ENCODE peak calls at places on chromosome 19, in five cellular contexts. U is heart right ventricle, A is cardiac muscle cell, G is astrocyte, Q is thoracic aorta. P is an unnamed sample.

GRCh38 chr19:47272448-47273312 is 2.0 kb upstream of the INAFM1 start:
- DNase-seq in U (no peak), A (no peak), G (peak; percentile 10), Q (peak; percentile 33), P (peak; percentile 63)

GRCh38 chr19:3098141-3098514 is 4.0 kb downstream of the GNA11 start:
- DNase-seq in U (peak; percentile 65), A (no peak), G (no peak), Q (no peak), P (peak; percentile 74)

GRCh38 chr19:37572203-37572602 is 22.4 kb downstream of the ZNF571 start:
- DNase-seq in U (no peak), A (no peak), G (no peak), Q (no peak), P (no peak)

GRCh38 chr19:34171539-34171876 is 796 bp upstream of the LSM14A start:
- DNase-seq in U (no peak), A (no peak), G (peak; percentile 76), Q (no peak), P (no peak)

GRCh38 chr19:36266375-36266961 is 51.6 kb downstream of the ZNF146 start:
- DNase-seq in U (no peak), A (no peak), G (no peak), Q (no peak), P (peak; percentile 81)

GRCh38 chr19:309206-309565 is 18.0 kb upstream of the PLPP2 start:
- DNase-seq in U (no peak), A (no peak), G (no peak), Q (no peak), P (no peak)

GRCh38 chr19:17180997-17181702 is 34.0 kb upstream of the USE1 start:
- DNase-seq in U (no peak), A (no peak), G (no peak), Q (no peak), P (no peak)

GRCh38 chr19:17394891-17395415 is 957 bp upstream of the CCDC194 start:
- DNase-seq in U (peak; percentile 66), A (peak; percentile 51), G (peak; percentile 29), Q (no peak), P (peak; percentile 80)

GRCh38 chr19:56538761-56539263 is at the start of gene ZFP28:
- DNase-seq in U (peak; percentile 89), A (no peak), G (no peak), Q (peak; percentile 31), P (peak; percentile 95)

GRCh38 chr19:41700381-41701195 is 7.8 kb upstream of the CEACAM5 start:
- DNase-seq in U (no peak), A (no peak), G (no peak), Q (no peak), P (no peak)

GRCh38 chr19:1066748-1067340 is at the start of gene ARHGAP45:
- DNase-seq in U (peak; percentile 55), A (no peak), G (no peak), Q (no peak), P (peak; percentile 83)

GRCh38 chr19:50534478-50534877 is 20.8 kb upstream of the ASPDH start:
- DNase-seq in U (no peak), A (no peak), G (no peak), Q (no peak), P (no peak)
- H3K27me3 ChIP-seq in U (no peaks in the 10 kb centered on the region), A (no peaks in the 10 kb centered on the region), G (no peaks in the 10 kb centered on the region), Q (no peaks in the 10 kb centered on the region), P (no peaks in the 10 kb centered on the region)

GRCh38 chr19:38648789-38649304 is 1.4 kb downstream of the ACTN4 start:
- DNase-seq in U (no peak), A (no peak), G (no peak), Q (no peak), P (peak; percentile 28)
- H3K4me1 ChIP-seq in U (peaks cover 54% of the 10 kb centered on the region), A (peaks cover 35% of the 10 kb centered on the region), G (peaks cover 37% of the 10 kb centered on the region), Q (peaks cover 41% of the 10 kb centered on the region), P (peaks cover 12% of the 10 kb centered on the region)

DNA sequence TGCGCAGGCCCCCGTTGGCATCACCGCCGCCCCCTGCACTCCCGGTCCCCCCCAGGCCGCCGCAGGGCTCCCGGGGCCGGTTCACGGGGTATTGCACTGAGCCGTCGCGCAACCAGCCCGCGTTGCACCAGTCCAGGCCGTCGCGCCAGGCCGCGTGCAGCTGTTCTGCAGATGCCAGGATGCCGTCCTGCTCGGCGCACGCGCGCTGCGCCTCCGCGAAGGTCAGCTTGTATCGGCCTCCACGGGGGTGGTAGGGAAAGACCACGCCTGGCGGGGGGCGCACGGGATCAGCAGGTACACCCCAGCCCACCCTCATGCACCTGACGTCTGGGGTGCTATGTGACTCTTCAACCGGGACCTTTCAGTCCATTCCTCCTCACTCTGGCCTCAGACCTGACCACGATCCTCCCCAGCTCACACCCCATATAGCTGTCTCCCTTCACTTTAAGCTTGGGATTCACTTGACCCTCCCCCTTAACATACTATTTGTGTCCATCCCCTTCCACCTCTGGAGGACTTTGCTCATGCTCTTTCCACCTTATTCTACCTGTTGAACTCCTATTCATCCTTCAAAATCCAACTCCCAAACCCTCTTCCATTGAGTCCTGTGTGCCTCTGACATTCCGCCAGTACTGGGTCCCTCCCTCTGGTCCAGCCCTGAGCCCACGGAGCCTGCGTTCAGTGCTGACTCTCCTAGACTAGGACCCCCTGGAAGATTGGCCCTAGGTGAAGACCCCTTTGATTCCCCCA is 14.3 kb downstream of the TM6SF2 start:
- DNase-seq in U (no peak), A (no peak), G (no peak), Q (no peak), P (no peak)
- H3K27me3 ChIP-seq in U (peaks cover 4% of the 10 kb centered on the region), A (peaks cover 18% of the 10 kb centered on the region), G (peaks cover 18% of the 10 kb centered on the region), Q (peaks cover 7% of the 10 kb centered on the region), P (no peaks in the 10 kb centered on the region)

DNA sequence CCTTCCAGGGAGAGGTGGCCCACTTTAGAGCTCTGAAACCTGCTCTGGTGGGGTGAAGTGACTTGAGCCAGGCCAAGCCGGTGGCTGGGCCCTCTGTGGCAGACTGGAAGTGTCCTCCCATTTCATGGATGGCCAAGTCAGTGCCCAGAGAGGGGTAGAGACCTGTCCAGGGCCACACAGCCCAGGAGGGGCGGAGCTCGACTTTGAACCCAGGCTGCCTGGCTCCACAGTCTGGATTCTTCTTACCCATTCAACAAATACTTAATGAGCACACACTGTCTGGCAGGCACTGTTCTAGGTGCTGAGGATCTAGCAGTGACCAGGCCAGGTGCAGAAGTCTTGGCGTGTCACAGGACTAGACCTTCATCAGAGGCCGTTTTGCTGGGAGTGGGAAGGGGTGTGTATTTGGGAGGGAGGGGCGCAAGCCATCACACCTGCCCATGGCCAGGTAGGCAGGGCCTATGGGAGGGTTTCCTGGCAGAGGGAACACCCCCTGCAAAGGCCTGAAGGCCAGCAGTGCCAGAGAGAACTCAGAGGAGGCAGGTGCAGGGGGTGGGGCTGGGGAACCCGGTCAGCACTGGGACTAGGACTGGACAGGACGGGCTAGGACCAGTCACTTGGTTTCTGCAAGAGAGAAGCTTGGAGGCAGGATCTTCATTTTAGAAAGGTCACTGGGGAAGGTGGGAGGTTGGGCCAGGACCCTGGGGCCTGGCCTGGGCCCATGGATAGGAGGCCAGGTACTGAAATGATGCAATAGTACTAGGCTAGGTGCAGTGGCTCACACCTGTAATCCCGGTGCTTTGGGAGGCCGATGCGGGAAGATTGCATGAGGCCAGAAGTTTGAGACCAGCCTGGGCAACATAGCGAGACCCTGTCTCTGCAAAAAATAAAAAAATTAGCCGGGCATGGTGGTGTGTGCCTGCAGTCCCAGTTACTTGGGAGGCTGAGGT is 31.8 kb downstream of the DNM2 start:
- DNase-seq in U (no peak), A (no peak), G (no peak), Q (no peak), P (no peak)
- H3K4me1 ChIP-seq in U (peaks cover 75% of the 10 kb centered on the region), A (peaks cover 5% of the 10 kb centered on the region), G (peaks cover 22% of the 10 kb centered on the region), Q (peaks cover 50% of the 10 kb centered on the region), P (peaks cover 34% of the 10 kb centered on the region)

GRCh38 chr19:53994811-53995210 is 3.4 kb downstream of the CACNG6 start:
- DNase-seq in U (no peak), A (no peak), G (no peak), Q (no peak), P (no peak)

GRCh38 chr19:53991224-53992113 is at the start of gene CACNG6:
- DNase-seq in U (no peak), A (peak; percentile 94), G (no peak), Q (no peak), P (no peak)

GRCh38 chr19:53992815-53993214 is 1.4 kb downstream of the CACNG6 start:
- DNase-seq in U (no peak), A (no peak), G (no peak), Q (no peak), P (no peak)

GRCh38 chr19:53992211-53992610 is 774 bp downstream of the CACNG6 start:
- DNase-seq in U (no peak), A (no peak), G (no peak), Q (no peak), P (no peak)

DNA sequence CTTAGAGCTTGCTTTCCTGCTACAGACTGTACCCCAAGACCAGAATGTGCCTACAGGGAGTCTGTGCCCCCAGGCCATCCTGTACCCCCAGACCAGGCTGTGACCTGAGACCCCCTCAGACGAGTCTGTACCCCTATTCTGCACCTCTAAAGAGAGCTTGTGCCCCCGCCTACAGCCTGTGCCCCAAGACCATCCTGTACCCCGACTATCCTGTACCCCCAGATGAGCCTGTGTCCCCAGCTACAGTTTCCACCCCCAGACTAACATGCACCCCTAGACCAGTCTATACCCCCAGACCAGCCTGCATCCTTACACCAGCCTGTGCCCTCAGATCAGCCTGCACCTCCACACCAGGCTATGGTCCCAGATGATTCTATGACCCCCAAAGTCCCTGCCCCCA is 2.0 kb downstream of the CACNG6 start:
- DNase-seq in U (no peak), A (no peak), G (no peak), Q (no peak), P (no peak)
- H3K27me3 ChIP-seq in U (peaks cover 10% of the 10 kb centered on the region), A (no peaks in the 10 kb centered on the region), G (peaks cover 21% of the 10 kb centered on the region), Q (no peaks in the 10 kb centered on the region), P (no peaks in the 10 kb centered on the region)